ENCODE peak calls at places on chromosomes 11 and 22, in four cellular contexts. One of them, this sample, is unnamed.

GRCh38 chr11:76802621-76803020 is 19.5 kb downstream of the TSKU start:
- DNase-seq in heart right ventricle: no peak
- DNase-seq in mammary epithelial cell: no peak
- DNase-seq in globus pallidus: no peak
- DNase-seq in this sample: no peak

GRCh38 chr22:46047841-46048595 is 71.1 kb upstream of the WNT7B start:
- DNase-seq in heart right ventricle: no peak
- DNase-seq in mammary epithelial cell: no peak
- DNase-seq in globus pallidus: peak; percentile 72
- DNase-seq in this sample: no peak

GRCh38 chr11:114651145-114651718 is 27.1 kb upstream of the NXPE2 start:
- DNase-seq in heart right ventricle: no peak
- DNase-seq in mammary epithelial cell: no peak
- DNase-seq in globus pallidus: no peak
- DNase-seq in this sample: no peak

GRCh38 chr11:69384548-69385465 is 90.9 kb downstream of the MYEOV start:
- DNase-seq in heart right ventricle: no peak
- DNase-seq in mammary epithelial cell: no peak
- DNase-seq in globus pallidus: no peak
- DNase-seq in this sample: no peak

GRCh38 chr11:129862123-129862522 is 33.3 kb downstream of the NFRKB start:
- DNase-seq in heart right ventricle: no peak
- DNase-seq in mammary epithelial cell: no peak
- DNase-seq in globus pallidus: no peak
- DNase-seq in this sample: no peak

GRCh38 chr11:8070417-8071101 is 10.5 kb upstream of the TUB start:
- DNase-seq in heart right ventricle: no peak
- DNase-seq in mammary epithelial cell: peak; percentile 27
- DNase-seq in globus pallidus: no peak
- DNase-seq in this sample: no peak

GRCh38 chr11:416051-416756 is 1.4 kb upstream of the SIGIRR start:
- DNase-seq in heart right ventricle: no peak
- DNase-seq in mammary epithelial cell: no peak
- DNase-seq in globus pallidus: no peak
- DNase-seq in this sample: no peak

GRCh38 chr11:75283391-75283931 is 42.9 kb downstream of the TPBGL start:
- DNase-seq in heart right ventricle: no peak
- DNase-seq in mammary epithelial cell: no peak
- DNase-seq in globus pallidus: no peak
- DNase-seq in this sample: no peak

This sample was measured in trophoblast cell.